ENCODE peak calls at places on chromosomes 1 and 21, in ten cellular contexts. L is Peyer's patch; F is CD8-positive, alpha-beta T cell; J is fibroblast of lung; A is mammary epithelial cell; O is dorsolateral prefrontal cortex; H is RWPE1; B is astrocyte; Q is substantia nigra; I is psoas muscle. S is an unnamed sample.

GRCh38 chr1:51313961-51314777 is 16.2 kb downstream of the TTC39A start:
- DNase-seq in L (peak), F (no peak), J (peak), A (peak), O (no peak), H (peak), B (peak), Q (no peak), I (no peak), S (no peak)

GRCh38 chr1:19504796-19505693 is 19.7 kb upstream of the CAPZB start:
- DNase-seq in L (no peak), F (no peak), J (peak), A (peak), O (no peak), H (no peak), B (peak), Q (no peak), I (no peak), S (no peak)

GRCh38 chr1:24874611-24875225 is 55.4 kb downstream of the RUNX3 start:
- DNase-seq in L (peak), F (no peak), J (no peak), A (peak), O (no peak), H (no peak), B (no peak), Q (no peak), I (no peak), S (no peak)

GRCh38 chr1:39167632-39168209 is 36.8 kb upstream of the MACF1 start:
- DNase-seq in L (no peak), F (no peak), J (peak), A (no peak), O (no peak), H (no peak), B (peak), Q (no peak), I (no peak), S (no peak)

GRCh38 chr1:76901158-76901767 is 34.0 kb downstream of the ST6GALNAC5 start:
- DNase-seq in L (no peak), F (no peak), J (peak), A (peak), O (no peak), H (peak), B (peak), Q (no peak), I (no peak), S (peak)

GRCh38 chr1:247487057-247487456 is 29.2 kb upstream of the OR2B11 start:
- DNase-seq in L (peak), F (no peak), J (no peak), A (peak), O (no peak), H (peak), B (no peak), Q (peak), I (no peak), S (no peak)

GRCh38 chr21:38459490-38459889 is 38.8 kb downstream of the ERG start:
- DNase-seq in L (no peak), F (no peak), J (no peak), A (peak), O (no peak), H (peak), B (no peak), Q (no peak), I (no peak), S (no peak)

GRCh38 chr1:46535063-46535462 is 16.4 kb downstream of the KNCN start:
- DNase-seq in L (peak), F (no peak), J (no peak), A (peak), O (no peak), H (no peak), B (no peak), Q (no peak), I (no peak), S (no peak)

GRCh38 chr1:167501513-167502191 is 16.7 kb downstream of the CD247 start:
- DNase-seq in L (peak), F (no peak), J (no peak), A (no peak), O (no peak), H (no peak), B (no peak), Q (no peak), I (no peak), S (no peak)

GRCh38 chr1:61472876-61473275 is 252.1 kb downstream of the TM2D1 start:
- DNase-seq in L (no peak), F (no peak), J (peak), A (peak), O (no peak), H (no peak), B (peak), Q (no peak), I (no peak), S (no peak)

GRCh38 chr1:226489718-226490440 is 58.7 kb upstream of the STUM start:
- DNase-seq in L (no peak), F (no peak), J (no peak), A (no peak), O (no peak), H (no peak), B (no peak), Q (no peak), I (no peak), S (no peak)

GRCh38 chr1:41566274-41566885 is 81.9 kb upstream of the EDN2 start:
- DNase-seq in L (peak), F (no peak), J (no peak), A (no peak), O (no peak), H (no peak), B (no peak), Q (no peak), I (no peak), S (no peak)

GRCh38 chr21:45963225-45963555 is 18.4 kb upstream of the COL6A1 start:
- DNase-seq in L (no peak), F (no peak), J (peak), A (no peak), O (no peak), H (no peak), B (no peak), Q (no peak), I (no peak), S (no peak)

GRCh38 chr1:56068210-56068609 is 511.2 kb downstream of the PLPP3 start:
- DNase-seq in L (no peak), F (no peak), J (peak), A (no peak), O (no peak), H (no peak), B (no peak), Q (no peak), I (no peak), S (no peak)

GRCh38 chr1:228309548-228310067 is 97.0 kb downstream of the TRIM11 start:
- DNase-seq in L (no peak), F (no peak), J (no peak), A (no peak), O (no peak), H (no peak), B (no peak), Q (no peak), I (no peak), S (no peak)

GRCh38 chr1:150150511-150151021 is 850 bp downstream of the PLEKHO1 start:
- DNase-seq in L (peak), F (no peak), J (no peak), A (peak), O (no peak), H (no peak), B (no peak), Q (no peak), I (peak), S (no peak)

GRCh38 chr1:23799570-23800395 is 771 bp downstream of the GALE start:
- DNase-seq in L (peak), F (peak), J (peak), A (peak), O (no peak), H (peak), B (peak), Q (peak), I (peak), S (no peak)

GRCh38 chr1:151833172-151833571 is 1.6 kb upstream of the RORC start:
- DNase-seq in L (no peak), F (no peak), J (no peak), A (no peak), O (no peak), H (no peak), B (no peak), Q (no peak), I (no peak), S (no peak)

GRCh38 chr1:147177611-147178370 is 5.5 kb upstream of the PRKAB2 start:
- DNase-seq in L (no peak), F (no peak), J (peak), A (no peak), O (no peak), H (no peak), B (peak), Q (no peak), I (no peak), S (no peak)

GRCh38 chr1:63772876-63773275 is 941 bp upstream of the ROR1 start:
- DNase-seq in L (no peak), F (no peak), J (no peak), A (no peak), O (no peak), H (no peak), B (no peak), Q (no peak), I (no peak), S (no peak)

GRCh38 chr1:214422137-214422671 is 129.2 kb downstream of the PTPN14 start:
- DNase-seq in L (no peak), F (no peak), J (peak), A (peak), O (no peak), H (peak), B (peak), Q (no peak), I (no peak), S (no peak)

GRCh38 chr1:7046314-7046713 is 261.1 kb downstream of the CAMTA1 start:
- DNase-seq in L (no peak), F (no peak), J (peak), A (peak), O (no peak), H (peak), B (peak), Q (peak), I (no peak), S (no peak)

GRCh38 chr1:236451796-236452373 is 57.8 kb downstream of the EDARADD start:
- DNase-seq in L (peak), F (peak), J (no peak), A (peak), O (no peak), H (no peak), B (no peak), Q (no peak), I (no peak), S (no peak)

GRCh38 chr1:162678439-162678838 is 46.2 kb downstream of the DDR2 start:
- DNase-seq in L (no peak), F (no peak), J (peak), A (peak), O (no peak), H (peak), B (peak), Q (no peak), I (no peak), S (no peak)

GRCh38 chr1:165603810-165604209 is 27.2 kb upstream of the MGST3 start:
- DNase-seq in L (no peak), F (no peak), J (no peak), A (no peak), O (no peak), H (no peak), B (no peak), Q (no peak), I (no peak), S (no peak)

GRCh38 chr1:169739980-169740379 is 6.1 kb upstream of the SELE start:
- DNase-seq in L (no peak), F (no peak), J (peak), A (no peak), O (no peak), H (no peak), B (peak), Q (no peak), I (no peak), S (no peak)

GRCh38 chr1:244768804-244769203 is 66.7 kb upstream of the COX20 start:
- DNase-seq in L (no peak), F (no peak), J (no peak), A (no peak), O (no peak), H (no peak), B (no peak), Q (no peak), I (no peak), S (no peak)

GRCh38 chr1:202207292-202207691 is 13.7 kb downstream of the LGR6 start:
- DNase-seq in L (no peak), F (no peak), J (peak), A (peak), O (no peak), H (no peak), B (peak), Q (no peak), I (no peak), S (no peak)

GRCh38 chr21:33244082-33244780 is 14.5 kb downstream of the IFNAR2 start:
- DNase-seq in L (no peak), F (no peak), J (peak), A (no peak), O (no peak), H (no peak), B (peak), Q (no peak), I (no peak), S (no peak)

GRCh38 chr21:44372616-44373015 is 19.2 kb downstream of the TRPM2 start:
- DNase-seq in L (peak), F (no peak), J (no peak), A (no peak), O (no peak), H (no peak), B (no peak), Q (no peak), I (no peak), S (no peak)

GRCh38 chr1:66288048-66288447 is 245.9 kb upstream of the SGIP1 start:
- DNase-seq in L (no peak), F (peak), J (no peak), A (no peak), O (no peak), H (no peak), B (no peak), Q (no peak), I (no peak), S (no peak)

GRCh38 chr1:15423355-15424077 is 13.8 kb downstream of the EFHD2 start:
- DNase-seq in L (no peak), F (no peak), J (no peak), A (no peak), O (no peak), H (no peak), B (no peak), Q (no peak), I (no peak), S (no peak)

GRCh38 chr1:172647110-172647564 is 11.8 kb upstream of the FASLG start:
- DNase-seq in L (no peak), F (peak), J (peak), A (no peak), O (no peak), H (no peak), B (peak), Q (no peak), I (no peak), S (no peak)

GRCh38 chr21:46058339-46059145 is 39.4 kb upstream of the COL6A2 start:
- DNase-seq in L (peak), F (no peak), J (no peak), A (no peak), O (no peak), H (no peak), B (no peak), Q (no peak), I (no peak), S (no peak)

GRCh38 chr21:16196521-16197208 is 466.9 kb downstream of the USP25 start:
- DNase-seq in L (no peak), F (no peak), J (peak), A (peak), O (no peak), H (no peak), B (peak), Q (no peak), I (no peak), S (no peak)

GRCh38 chr1:195328102-195328501 is 1280.1 kb downstream of the KCNT2 start:
- DNase-seq in L (no peak), F (no peak), J (no peak), A (no peak), O (no peak), H (no peak), B (no peak), Q (no peak), I (no peak), S (no peak)

GRCh38 chr1:21089299-21089698 is 87.4 kb downstream of the EIF4G3 start:
- DNase-seq in L (no peak), F (no peak), J (no peak), A (no peak), O (no peak), H (no peak), B (no peak), Q (no peak), I (no peak), S (no peak)

GRCh38 chr1:55893155-55893554 is 678.0 kb upstream of the USP24 start:
- DNase-seq in L (no peak), F (no peak), J (peak), A (peak), O (no peak), H (peak), B (peak), Q (no peak), I (no peak), S (no peak)

GRCh38 chr1:222618001-222618879 is at the start of gene MIA3:
- DNase-seq in L (peak), F (peak), J (peak), A (no peak), O (peak), H (peak), B (peak), Q (peak), I (peak), S (peak)
- H3K27ac ChIP-seq in L (peak), F (peak), J (peak), A (peak), O (peak), H (peak), B (peak), Q (peak), I (peak), S (peak)

DNA sequence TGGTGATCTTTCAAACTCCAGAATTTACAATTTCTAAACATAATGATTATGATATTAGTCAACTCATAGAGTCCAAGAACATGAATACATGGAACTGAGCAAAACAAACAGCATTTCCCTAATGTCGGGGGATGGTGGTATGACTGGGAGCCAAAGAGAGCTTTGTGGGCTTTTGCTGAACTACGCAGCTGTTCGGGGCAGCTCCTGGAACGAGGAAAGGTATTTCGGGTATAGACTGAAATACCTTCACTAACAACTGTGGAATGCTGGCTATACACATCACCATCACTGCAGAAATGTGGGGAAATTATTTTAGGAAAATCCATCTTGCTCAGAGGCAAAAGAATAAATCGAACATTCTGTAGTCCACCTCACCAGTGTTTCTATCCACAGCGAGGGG is 30.2 kb upstream of the VPS26C start:
- DNase-seq in L (no peak), F (no peak), J (peak), A (no peak), O (no peak), H (no peak), B (no peak), Q (no peak), I (no peak), S (no peak)
- H3K27ac ChIP-seq in L (no peak), F (no peak), J (no peak), A (no peak), O (no peak), H (no peak), B (no peak), Q (no peak), I (no peak), S (no peak)

GRCh38 chr1:1941868-1942752 is 23.0 kb upstream of the TMEM52 start:
- DNase-seq in L (no peak), F (no peak), J (no peak), A (no peak), O (peak), H (no peak), B (no peak), Q (no peak), I (no peak), S (no peak)
- H3K27ac ChIP-seq in L (no peak), F (no peak), J (no peak), A (no peak), O (no peak), H (no peak), B (no peak), Q (no peak), I (no peak), S (no peak)

DNA sequence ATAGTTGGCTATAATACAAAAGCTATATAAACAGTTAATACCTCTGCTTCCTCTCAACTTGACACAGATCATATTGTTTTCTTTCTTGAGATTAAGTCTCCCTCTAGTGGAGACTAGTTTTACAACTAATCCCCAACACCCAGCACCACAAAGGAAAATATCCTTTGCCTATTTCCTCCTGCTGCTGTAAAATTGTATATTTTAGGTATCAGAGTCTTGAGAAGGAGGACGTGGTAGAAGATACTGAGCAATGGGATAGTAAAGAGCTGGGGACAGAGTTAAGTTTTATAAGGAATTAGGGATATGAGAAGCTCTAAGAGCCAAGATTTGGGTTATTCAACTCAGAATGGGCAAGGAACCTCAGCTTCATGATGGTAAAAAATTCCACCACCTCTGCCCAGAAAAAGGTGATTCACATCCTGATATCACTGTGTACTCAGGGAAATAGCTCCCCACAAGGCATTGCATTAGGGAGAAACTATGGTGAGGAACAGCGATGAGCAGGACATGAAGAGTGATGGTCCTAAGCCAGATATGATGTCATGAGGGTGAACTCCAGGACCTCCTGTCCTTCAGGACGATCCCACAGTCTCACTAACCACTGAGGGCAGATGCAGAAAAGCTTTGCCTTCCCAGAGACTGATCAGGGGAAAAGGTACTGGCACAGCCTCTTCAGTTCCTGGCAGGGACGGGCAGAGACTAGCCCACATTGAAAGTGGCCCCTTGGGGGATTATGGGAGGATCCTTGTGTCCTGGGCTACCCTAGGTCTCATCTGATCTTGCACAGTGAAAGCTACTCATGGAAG is 14.7 kb upstream of the CFAP126 start:
- DNase-seq in L (no peak), F (no peak), J (peak), A (peak), O (no peak), H (peak), B (peak), Q (no peak), I (no peak), S (no peak)
- H3K27ac ChIP-seq in L (peak), F (no peak), J (peak), A (peak), O (peak), H (peak), B (peak), Q (no peak), I (no peak), S (peak)

GRCh38 chr1:224357626-224358124 is 996 bp downstream of the CNIH4 start:
- DNase-seq in L (no peak), F (no peak), J (peak), A (peak), O (no peak), H (peak), B (peak), Q (no peak), I (no peak), S (no peak)

GRCh38 chr1:224359207-224359606 is 2.5 kb downstream of the CNIH4 start:
- DNase-seq in L (no peak), F (no peak), J (no peak), A (no peak), O (no peak), H (no peak), B (no peak), Q (no peak), I (no peak), S (no peak)

GRCh38 chr1:224356685-224357625 is at the start of gene CNIH4:
- DNase-seq in L (peak), F (peak), J (peak), A (peak), O (peak), H (peak), B (peak), Q (peak), I (peak), S (peak)

GRCh38 chr1:224353975-224354930 is 2.4 kb upstream of the CNIH4 start:
- DNase-seq in L (no peak), F (no peak), J (no peak), A (no peak), O (no peak), H (no peak), B (no peak), Q (no peak), I (no peak), S (no peak)

DNA sequence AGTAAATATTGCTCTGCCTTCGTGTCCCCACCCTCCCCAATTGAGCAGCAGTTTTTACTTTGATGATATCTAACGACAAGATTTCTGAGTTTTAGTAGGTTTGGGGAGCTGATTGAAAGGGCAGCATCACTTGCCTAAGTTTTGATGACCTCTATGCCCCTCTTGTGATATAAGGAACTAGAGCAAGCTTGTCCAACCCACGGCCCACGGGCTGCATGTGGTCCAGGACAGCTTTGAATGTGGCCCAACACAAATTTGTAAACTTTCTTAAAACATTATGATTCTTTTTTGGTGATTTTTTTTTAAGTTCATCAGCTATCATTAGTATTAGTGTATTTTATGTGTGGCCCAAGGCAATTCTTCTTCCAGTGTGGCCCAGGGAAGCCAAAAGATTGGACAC is 1.6 kb downstream of the CNIH4 start:
- DNase-seq in L (no peak), F (no peak), J (no peak), A (no peak), O (no peak), H (no peak), B (no peak), Q (no peak), I (no peak), S (no peak)
- H3K27ac ChIP-seq in L (no peak), F (no peak), J (no peak), A (peak), O (no peak), H (no peak), B (no peak), Q (no peak), I (peak), S (no peak)

GRCh38 chr1:161359316-161359715 is 8.4 kb downstream of the CFAP126 start:
- DNase-seq in L (no peak), F (no peak), J (no peak), A (no peak), O (no peak), H (no peak), B (no peak), Q (no peak), I (no peak), S (no peak)
- H3K27ac ChIP-seq in L (no peak), F (no peak), J (no peak), A (no peak), O (no peak), H (no peak), B (no peak), Q (no peak), I (no peak), S (peak)

GRCh38 chr1:116403506-116404136 is 30.6 kb downstream of the ATP1A1 start:
- DNase-seq in L (no peak), F (no peak), J (no peak), A (no peak), O (no peak), H (no peak), B (no peak), Q (no peak), I (no peak), S (no peak)
- H3K27ac ChIP-seq in L (no peak), F (no peak), J (no peak), A (no peak), O (peak), H (peak), B (no peak), Q (no peak), I (no peak), S (no peak)